ENCODE peak calls at places on chromosomes 3 and 15, in four cellular contexts. K is WTC11, F is HepG2, C is K562. D is an unnamed sample.

GRCh38 chr3:65619391-65620298 is 419.1 kb downstream of the MAGI1 start:
- DNase-seq in K (no peak), F (no peak), C (peak; percentile 10), D (peak; percentile 40)

GRCh38 chr3:186361246-186361611 is 805 bp downstream of the DGKG start:
- DNase-seq in F (no peak), K (no peak), C (no peak), D (no peak)

GRCh38 chr3:113736548-113737089 is 9.4 kb downstream of the NAA50 start:
- DNase-seq in K (no peak), C (no peak), F (peak; percentile 60), D (peak; percentile 28)

GRCh38 chr3:183518446-183519185 is 36.9 kb downstream of the KLHL6 start:
- DNase-seq in F (no peak), K (no peak), C (no peak), D (no peak)

GRCh38 chr3:194450341-194450740 is 36.5 kb downstream of the ATP13A3 start:
- DNase-seq in K (no peak), F (no peak), C (no peak), D (no peak)

GRCh38 chr3:184815046-184815930 is 3.3 kb downstream of the VPS8 start:
- DNase-seq in F (no peak), C (no peak), K (no peak), D (no peak)

GRCh38 chr3:111998661-111999641 is at the start of gene TAGLN3:
- DNase-seq in C (no peak), K (peak; percentile 54), F (no peak), D (no peak)

GRCh38 chr3:181700168-181701087 is 11.3 kb upstream of the SOX2 start:
- DNase-seq in K (peak; percentile 78), C (peak; percentile 74), F (peak; percentile 44), D (peak; percentile 62)

GRCh38 chr3:7585052-7585451 is 724.1 kb downstream of the GRM7 start:
- DNase-seq in F (no peak), K (no peak), C (no peak), D (no peak)

GRCh38 chr15:34122771-34123183 is 20.9 kb downstream of the PGBD4 start:
- DNase-seq in F (peak; percentile 14), C (no peak), K (no peak), D (no peak)
- TF ChIP-seq ELF4 in F (no peak), C (no peak), K (no peak), D (no peak)

GRCh38 chr15:88663216-88663615 is 24.4 kb downstream of the ISG20 start:
- DNase-seq in C (no peak), F (no peak), K (no peak), D (no peak)

GRCh38 chr15:88658972-88659931 is 20.4 kb downstream of the ISG20 start:
- DNase-seq in C (no peak), K (no peak), F (no peak), D (no peak)

GRCh38 chr15:88661766-88662556 is 23.1 kb downstream of the ISG20 start:
- DNase-seq in K (no peak), C (no peak), F (no peak), D (no peak)

GRCh38 chr15:88661041-88661765 is 22.4 kb downstream of the ISG20 start:
- DNase-seq in K (no peak), F (no peak), C (no peak), D (no peak)

DNA sequence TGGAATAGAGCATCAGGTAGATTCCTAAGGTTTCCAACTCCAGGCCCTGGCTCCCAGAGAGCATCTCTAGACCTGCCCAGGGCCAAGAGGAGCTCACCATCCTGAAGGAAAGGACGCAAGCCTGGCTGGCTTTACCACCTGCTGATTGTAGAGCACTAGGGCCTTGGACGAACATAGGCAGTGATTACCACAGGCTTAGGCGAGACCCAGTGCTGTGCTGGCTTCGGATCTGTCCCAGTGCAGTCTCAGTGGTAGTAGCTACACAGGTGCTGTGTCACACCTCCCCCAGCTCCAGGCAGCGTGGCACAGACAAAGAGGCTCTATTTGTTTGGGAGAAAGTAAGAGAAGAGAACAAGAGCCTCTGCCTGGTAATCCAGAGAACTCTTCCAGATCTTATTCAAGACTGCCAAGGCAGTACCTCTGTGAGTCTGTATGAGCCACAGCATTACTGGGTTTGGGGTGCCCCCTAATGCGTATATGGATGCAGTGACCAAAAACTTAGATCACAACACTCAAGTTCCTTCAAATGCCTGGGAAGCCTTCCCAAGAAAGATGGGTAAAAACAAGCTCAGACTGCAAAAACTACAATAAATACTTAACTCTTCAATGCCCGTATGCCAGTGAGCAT is 25.4 kb downstream of the ISG20 start:
- DNase-seq in K (no peak), C (no peak), F (no peak), D (no peak)
- TF ChIP-seq ELF4 in K (no peak), C (no peak), F (no peak), D (no peak)

DNA sequence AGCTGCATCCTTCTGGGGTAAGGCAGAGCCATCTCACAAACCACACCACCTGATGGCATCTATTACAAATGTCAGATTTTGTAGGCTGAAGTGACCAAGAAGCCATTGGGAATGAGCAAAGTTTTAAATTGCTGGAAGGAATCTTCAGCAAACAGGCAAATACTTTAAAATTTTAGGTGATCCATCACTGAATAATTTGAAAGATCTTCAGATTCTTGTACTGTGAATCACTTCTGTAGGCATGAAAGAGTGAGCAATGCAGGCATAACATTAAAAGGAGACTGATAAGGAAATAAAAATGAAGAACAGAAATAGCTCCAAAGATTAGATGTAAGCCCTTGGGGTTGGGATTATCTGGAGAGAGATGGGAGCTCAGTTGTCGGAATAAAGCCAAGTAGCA is 36.0 kb upstream of the ALDH1L1 start:
- DNase-seq in F (no peak), C (no peak), K (no peak), D (no peak)
- TF ChIP-seq ELF4 in F (no peak), C (no peak), K (no peak), D (no peak)

GRCh38 chr3:10816019-10816862 is at the start of gene SLC6A11:
- DNase-seq in C (no peak), K (peak; percentile 60), F (peak; percentile 10), D (peak; percentile 40)
- TF ChIP-seq ELF4 in C (no peak), K (no peak), F (no peak), D (no peak)

GRCh38 chr3:141877911-141878310 is 1.5 kb downstream of the ATP1B3 start:
- DNase-seq in K (no peak), C (no peak), F (no peak), D (no peak)

GRCh38 chr3:141876381-141876890 is at the start of gene ATP1B3:
- DNase-seq in K (peak; percentile 76), F (peak; percentile 60), C (peak; percentile 89), D (peak; percentile 82)

GRCh38 chr3:141876891-141877561 is 583 bp downstream of the ATP1B3 start:
- DNase-seq in C (peak; percentile 60), F (peak; percentile 33), K (peak; percentile 44), D (peak; percentile 17)

GRCh38 chr3:141875374-141875892 is 1.0 kb upstream of the ATP1B3 start:
- DNase-seq in F (peak; percentile 67), C (peak; percentile 85), K (peak; percentile 87), D (peak; percentile 81)

DNA sequence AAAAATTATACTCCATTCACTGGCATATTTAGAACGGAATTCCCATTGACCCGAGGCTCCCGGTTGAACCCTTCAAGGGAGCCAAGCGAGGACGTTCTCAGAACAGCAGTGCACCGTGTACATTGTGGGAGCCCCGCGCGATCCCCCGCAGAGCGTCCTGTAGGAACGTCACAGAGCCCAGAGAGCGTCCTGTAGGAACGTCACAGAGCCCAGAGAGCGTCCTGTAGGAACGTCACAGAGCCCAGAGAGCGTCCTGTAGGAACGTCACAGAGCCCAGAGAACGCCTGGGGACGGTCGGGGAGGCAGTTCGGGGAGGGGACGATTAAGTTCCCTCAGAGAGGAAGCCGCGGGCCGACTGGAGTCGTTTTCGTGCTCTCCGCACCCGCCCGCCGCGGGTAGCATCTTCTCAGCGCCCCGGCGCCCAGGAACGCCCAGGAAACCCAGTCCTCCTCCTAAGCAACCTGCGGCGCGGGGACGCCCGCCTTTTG is 506 bp upstream of the ATP1B3 start:
- DNase-seq in K (peak; percentile 69), C (peak; percentile 45), F (no peak), D (peak; percentile 48)
- TF ChIP-seq ELF4 in K (no peak), C (no peak), F (no peak), D (no peak)

GRCh38 chr15:91223902-91224301 is 123.8 kb downstream of the SV2B start:
- DNase-seq in C (no peak), K (no peak), F (no peak), D (no peak)

GRCh38 chr15:91216000-91216399 is 115.9 kb downstream of the SV2B start:
- DNase-seq in C (no peak), K (no peak), F (no peak), D (no peak)

GRCh38 chr15:91214675-91215590 is 114.9 kb downstream of the SV2B start:
- DNase-seq in F (no peak), C (no peak), K (peak; percentile 30), D (no peak)

GRCh38 chr15:91222052-91222451 is 122.0 kb downstream of the SV2B start:
- DNase-seq in C (no peak), F (no peak), K (no peak), D (no peak)

DNA sequence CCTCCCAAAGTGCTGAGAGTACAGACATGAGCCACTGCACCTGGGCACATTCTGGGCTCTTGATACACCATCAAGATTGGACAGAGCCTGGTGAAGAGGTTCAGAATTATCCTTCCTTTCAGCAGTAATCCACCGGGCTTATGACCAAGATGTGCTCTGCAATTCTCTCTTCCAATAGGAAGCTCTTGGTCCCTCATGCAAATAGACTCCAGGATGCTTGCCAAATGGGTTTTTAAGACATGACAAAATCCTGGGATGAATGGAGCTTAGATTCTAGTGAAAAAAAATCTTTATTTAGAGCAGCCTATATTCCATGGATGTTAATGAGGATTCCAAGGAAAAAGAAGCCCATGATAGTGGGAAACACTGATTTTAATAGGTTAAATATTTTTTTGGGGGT is 119.1 kb downstream of the SV2B start:
- DNase-seq in F (no peak), K (no peak), C (no peak), D (no peak)
- TF ChIP-seq ELF4 in F (no peak), K (no peak), C (no peak), D (no peak)

DNA sequence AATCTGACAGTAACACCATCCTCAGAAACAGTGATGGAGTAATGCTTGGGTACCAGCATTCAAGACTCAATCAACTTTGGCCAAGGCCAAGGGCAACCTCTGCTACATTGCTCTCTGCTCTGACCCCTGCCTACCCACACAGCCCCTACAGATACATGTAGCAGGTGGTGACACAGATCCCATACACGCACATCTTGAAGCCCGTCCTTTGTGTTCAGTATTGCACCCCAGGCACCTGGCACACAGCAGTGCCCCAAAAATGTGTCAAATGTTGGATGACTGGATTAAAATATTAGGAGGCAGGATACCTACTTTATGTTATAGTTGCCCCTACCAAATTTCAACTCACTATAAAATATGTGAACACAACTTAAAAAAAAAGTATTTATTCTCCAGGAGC is 139.3 kb upstream of the ICE2 start:
- DNase-seq in F (no peak), C (no peak), K (no peak), D (no peak)
- TF ChIP-seq ELF4 in F (no peak), C (no peak), K (no peak), D (no peak)

DNA sequence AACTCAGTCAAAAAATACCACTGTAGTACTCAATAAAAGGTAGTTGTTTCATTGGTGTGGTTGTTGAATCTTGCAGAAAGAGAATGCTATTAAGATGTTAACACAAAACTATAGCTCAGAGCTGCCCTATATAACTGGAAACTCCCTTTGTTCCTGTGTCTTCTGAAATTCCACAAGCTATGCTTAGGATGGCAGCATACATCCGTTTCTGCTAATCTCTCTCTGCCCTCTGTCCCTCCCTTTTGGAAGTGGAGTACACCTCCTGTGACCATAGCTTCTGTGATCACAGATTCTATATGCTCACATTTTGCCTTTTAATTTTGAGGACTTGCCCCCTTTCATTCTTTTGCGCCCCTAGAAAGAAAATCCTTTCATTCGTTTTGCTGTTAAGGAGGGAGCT is 33.7 kb downstream of the ARPP21 start:
- DNase-seq in K (no peak), F (no peak), C (no peak), D (no peak)
- TF ChIP-seq ELF4 in K (no peak), F (no peak), C (no peak), D (no peak)

GRCh38 chr3:127217594-127218456 is 24.9 kb downstream of the PRR23E start:
- DNase-seq in F (no peak), C (no peak), K (no peak), D (no peak)
- TF ChIP-seq ELF4 in F (no peak), C (no peak), K (no peak), D (no peak)

GRCh38 chr3:142691527-142691926 is 32.3 kb upstream of the TRPC1 start:
- DNase-seq in C (no peak), K (no peak), F (no peak), D (no peak)
- TF ChIP-seq ELF4 in C (no peak), K (no peak), F (no peak), D (no peak)

D was measured in HEK293T.